ENCODE peak calls at places on chromosomes 6 and 20, in nine cellular contexts. One of them, this sample, is unnamed.

GRCh38 chr6:2863901-2864300 is 22.2 kb upstream of the SERPINB1 start:
- DNase-seq in fibroblast of lung: no peak
- DNase-seq in H1: no peak
- DNase-seq in keratinocyte: no peak
- DNase-seq in mammary epithelial cell: no peak
- DNase-seq in endothelial cell of umbilical vein: no peak
- DNase-seq in HCT116: no peak
- DNase-seq in DND-41: no peak
- DNase-seq in PC-9: no peak
- DNase-seq in this sample: no peak

GRCh38 chr6:156269751-156270369 is 507.3 kb upstream of the ARID1B start:
- DNase-seq in fibroblast of lung: no peak
- DNase-seq in H1: no peak
- DNase-seq in keratinocyte: no peak
- DNase-seq in mammary epithelial cell: no peak
- DNase-seq in endothelial cell of umbilical vein: no peak
- DNase-seq in HCT116: no peak
- DNase-seq in DND-41: no peak
- DNase-seq in PC-9: no peak
- DNase-seq in this sample: no peak

GRCh38 chr20:63023071-63023835 is 16.5 kb upstream of the BHLHE23 start:
- DNase-seq in fibroblast of lung: no peak
- DNase-seq in H1: peak
- DNase-seq in keratinocyte: no peak
- DNase-seq in mammary epithelial cell: no peak
- DNase-seq in endothelial cell of umbilical vein: no peak
- DNase-seq in HCT116: no peak
- DNase-seq in DND-41: no peak
- DNase-seq in PC-9: no peak
- DNase-seq in this sample: no peak

GRCh38 chr6:28693751-28694443 is 168.2 kb downstream of the GPX5 start:
- DNase-seq in fibroblast of lung: no peak
- DNase-seq in H1: peak
- DNase-seq in keratinocyte: no peak
- DNase-seq in mammary epithelial cell: no peak
- DNase-seq in endothelial cell of umbilical vein: no peak
- DNase-seq in HCT116: no peak
- DNase-seq in DND-41: no peak
- DNase-seq in PC-9: no peak
- DNase-seq in this sample: no peak

GRCh38 chr6:13418838-13419237 is 68.6 kb downstream of the GFOD1 start:
- DNase-seq in fibroblast of lung: no peak
- DNase-seq in H1: no peak
- DNase-seq in keratinocyte: no peak
- DNase-seq in mammary epithelial cell: no peak
- DNase-seq in endothelial cell of umbilical vein: peak
- DNase-seq in HCT116: no peak
- DNase-seq in DND-41: no peak
- DNase-seq in PC-9: no peak
- DNase-seq in this sample: no peak

GRCh38 chr6:16674666-16675392 is 86.4 kb downstream of the ATXN1 start:
- DNase-seq in fibroblast of lung: peak
- DNase-seq in H1: no peak
- DNase-seq in keratinocyte: no peak
- DNase-seq in mammary epithelial cell: no peak
- DNase-seq in endothelial cell of umbilical vein: peak
- DNase-seq in HCT116: no peak
- DNase-seq in DND-41: no peak
- DNase-seq in PC-9: no peak
- DNase-seq in this sample: no peak

GRCh38 chr20:4802023-4802422 is 80.3 kb downstream of the PRND start:
- DNase-seq in fibroblast of lung: no peak
- DNase-seq in H1: no peak
- DNase-seq in keratinocyte: no peak
- DNase-seq in mammary epithelial cell: no peak
- DNase-seq in endothelial cell of umbilical vein: no peak
- DNase-seq in HCT116: no peak
- DNase-seq in DND-41: no peak
- DNase-seq in PC-9: no peak
- DNase-seq in this sample: no peak

GRCh38 chr20:36070451-36070850 is 84.1 kb upstream of the EPB41L1 start:
- DNase-seq in fibroblast of lung: no peak
- DNase-seq in H1: peak
- DNase-seq in keratinocyte: no peak
- DNase-seq in mammary epithelial cell: no peak
- DNase-seq in endothelial cell of umbilical vein: no peak
- DNase-seq in HCT116: no peak
- DNase-seq in DND-41: peak
- DNase-seq in PC-9: no peak
- DNase-seq in this sample: peak

GRCh38 chr6:130720076-130720475 is 107.1 kb upstream of the SMLR1 start:
- DNase-seq in fibroblast of lung: no peak
- DNase-seq in H1: no peak
- DNase-seq in keratinocyte: no peak
- DNase-seq in mammary epithelial cell: peak
- DNase-seq in endothelial cell of umbilical vein: no peak
- DNase-seq in HCT116: no peak
- DNase-seq in DND-41: no peak
- DNase-seq in PC-9: no peak
- DNase-seq in this sample: no peak

GRCh38 chr20:61120595-61121515 is 131.2 kb upstream of the CDH4 start:
- DNase-seq in fibroblast of lung: peak
- DNase-seq in H1: peak
- DNase-seq in keratinocyte: peak
- DNase-seq in mammary epithelial cell: peak
- DNase-seq in endothelial cell of umbilical vein: no peak
- DNase-seq in HCT116: no peak
- DNase-seq in DND-41: peak
- DNase-seq in PC-9: peak
- DNase-seq in this sample: peak

GRCh38 chr6:110233769-110234374 is 53.6 kb downstream of the CDC40 start:
- DNase-seq in fibroblast of lung: peak
- DNase-seq in H1: no peak
- DNase-seq in keratinocyte: no peak
- DNase-seq in mammary epithelial cell: no peak
- DNase-seq in endothelial cell of umbilical vein: no peak
- DNase-seq in HCT116: no peak
- DNase-seq in DND-41: peak
- DNase-seq in PC-9: no peak
- DNase-seq in this sample: no peak

GRCh38 chr6:484729-485111 is 93.2 kb downstream of the IRF4 start:
- DNase-seq in fibroblast of lung: no peak
- DNase-seq in H1: no peak
- DNase-seq in keratinocyte: no peak
- DNase-seq in mammary epithelial cell: no peak
- DNase-seq in endothelial cell of umbilical vein: no peak
- DNase-seq in HCT116: no peak
- DNase-seq in DND-41: no peak
- DNase-seq in PC-9: no peak
- DNase-seq in this sample: no peak

GRCh38 chr20:35636095-35636494 is 20.5 kb downstream of the SPAG4 start:
- DNase-seq in fibroblast of lung: no peak
- DNase-seq in H1: peak
- DNase-seq in keratinocyte: no peak
- DNase-seq in mammary epithelial cell: no peak
- DNase-seq in endothelial cell of umbilical vein: no peak
- DNase-seq in HCT116: no peak
- DNase-seq in DND-41: peak
- DNase-seq in PC-9: no peak
- DNase-seq in this sample: no peak

GRCh38 chr20:10023911-10024310 is 10.9 kb upstream of the ANKEF1 start:
- DNase-seq in fibroblast of lung: peak
- DNase-seq in H1: no peak
- DNase-seq in keratinocyte: no peak
- DNase-seq in mammary epithelial cell: no peak
- DNase-seq in endothelial cell of umbilical vein: no peak
- DNase-seq in HCT116: no peak
- DNase-seq in DND-41: no peak
- DNase-seq in PC-9: no peak
- DNase-seq in this sample: no peak

GRCh38 chr6:87873556-87873955 is 171.5 kb upstream of the AKIRIN2 start:
- DNase-seq in fibroblast of lung: no peak
- DNase-seq in H1: no peak
- DNase-seq in keratinocyte: no peak
- DNase-seq in mammary epithelial cell: no peak
- DNase-seq in endothelial cell of umbilical vein: no peak
- DNase-seq in HCT116: no peak
- DNase-seq in DND-41: no peak
- DNase-seq in PC-9: no peak
- DNase-seq in this sample: no peak

GRCh38 chr6:16901777-16902176 is 140.5 kb upstream of the ATXN1 start:
- DNase-seq in fibroblast of lung: peak
- DNase-seq in H1: no peak
- DNase-seq in keratinocyte: no peak
- DNase-seq in mammary epithelial cell: peak
- DNase-seq in endothelial cell of umbilical vein: peak
- DNase-seq in HCT116: no peak
- DNase-seq in DND-41: no peak
- DNase-seq in PC-9: no peak
- DNase-seq in this sample: no peak

DNA sequence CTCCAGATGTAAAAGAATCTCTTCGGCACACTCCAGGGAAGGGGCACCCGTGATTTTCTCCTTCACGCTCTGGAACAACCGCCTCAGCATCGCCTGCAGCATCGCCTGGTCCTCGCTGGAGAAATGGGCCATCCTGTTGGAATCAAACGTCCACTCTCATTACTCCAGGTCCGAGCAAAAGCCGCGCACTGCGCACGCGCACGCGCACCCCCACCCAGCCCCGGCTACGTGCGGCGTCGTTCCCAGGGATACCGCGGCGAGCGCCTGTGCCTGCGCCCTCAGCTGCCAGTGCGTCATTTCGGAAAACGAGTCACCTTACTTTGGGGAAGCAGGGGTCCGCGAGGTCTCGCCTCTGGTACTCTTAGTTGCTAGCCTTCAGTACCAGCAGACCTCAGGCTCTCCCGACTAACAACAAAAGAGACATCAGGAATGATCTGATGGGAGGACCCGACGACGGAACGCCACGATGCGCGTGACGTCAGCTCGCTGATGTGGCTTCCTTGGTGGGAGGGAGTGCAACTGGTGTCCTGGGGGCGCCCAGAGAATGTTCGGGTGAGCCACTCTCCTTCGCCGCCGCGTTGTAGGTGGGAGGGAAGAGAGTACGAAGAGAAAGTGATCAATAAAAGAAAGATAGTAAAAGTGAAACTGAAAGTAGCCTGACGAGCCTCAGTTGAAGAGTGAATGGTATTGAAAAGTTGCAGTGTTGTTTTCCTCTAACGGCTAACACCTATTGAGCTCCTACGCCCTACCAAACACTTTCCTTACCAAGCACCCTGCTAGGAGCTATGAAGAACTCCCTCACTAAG is at the start of gene TBC1D32:
- DNase-seq in fibroblast of lung: peak
- DNase-seq in H1: peak
- DNase-seq in keratinocyte: peak
- DNase-seq in mammary epithelial cell: peak
- DNase-seq in endothelial cell of umbilical vein: peak
- DNase-seq in HCT116: peak
- DNase-seq in DND-41: peak
- DNase-seq in PC-9: peak
- DNase-seq in this sample: peak
- TF ChIP-seq CTCF in fibroblast of lung: no peak
- TF ChIP-seq CTCF in H1: no peak
- TF ChIP-seq CTCF in keratinocyte: no peak
- TF ChIP-seq CTCF in mammary epithelial cell: no peak
- TF ChIP-seq CTCF in endothelial cell of umbilical vein: no peak
- TF ChIP-seq CTCF in HCT116: no peak
- TF ChIP-seq CTCF in DND-41: no peak
- TF ChIP-seq CTCF in PC-9: no peak
- TF ChIP-seq CTCF in this sample: no peak

GRCh38 chr6:43231735-43232450 is 2.6 kb upstream of the DNPH1 start:
- DNase-seq in fibroblast of lung: no peak
- DNase-seq in H1: no peak
- DNase-seq in keratinocyte: no peak
- DNase-seq in mammary epithelial cell: no peak
- DNase-seq in endothelial cell of umbilical vein: no peak
- DNase-seq in HCT116: no peak
- DNase-seq in DND-41: no peak
- DNase-seq in PC-9: no peak
- DNase-seq in this sample: no peak
- H2AFZ ChIP-seq in fibroblast of lung: no peak
- H2AFZ ChIP-seq in H1: no peak
- H2AFZ ChIP-seq in keratinocyte: no peak
- H2AFZ ChIP-seq in mammary epithelial cell: no peak
- H2AFZ ChIP-seq in endothelial cell of umbilical vein: no peak
- H2AFZ ChIP-seq in HCT116: no peak
- H2AFZ ChIP-seq in DND-41: no peak
- H2AFZ ChIP-seq in PC-9: no peak
- H2AFZ ChIP-seq in this sample: no peak

GRCh38 chr6:93036835-93037234 is 382.5 kb downstream of the EPHA7 start:
- DNase-seq in fibroblast of lung: peak
- DNase-seq in H1: no peak
- DNase-seq in keratinocyte: no peak
- DNase-seq in mammary epithelial cell: no peak
- DNase-seq in endothelial cell of umbilical vein: peak
- DNase-seq in HCT116: no peak
- DNase-seq in DND-41: no peak
- DNase-seq in PC-9: no peak
- DNase-seq in this sample: peak
- TF ChIP-seq CTCF in fibroblast of lung: peak
- TF ChIP-seq CTCF in H1: peak
- TF ChIP-seq CTCF in keratinocyte: peak
- TF ChIP-seq CTCF in mammary epithelial cell: peak
- TF ChIP-seq CTCF in endothelial cell of umbilical vein: peak
- TF ChIP-seq CTCF in HCT116: peak
- TF ChIP-seq CTCF in DND-41: peak
- TF ChIP-seq CTCF in PC-9: peak
- TF ChIP-seq CTCF in this sample: peak

GRCh38 chr6:140440223-140440810 is 1065.9 kb upstream of the CITED2 start:
- DNase-seq in fibroblast of lung: no peak
- DNase-seq in H1: no peak
- DNase-seq in keratinocyte: no peak
- DNase-seq in mammary epithelial cell: no peak
- DNase-seq in endothelial cell of umbilical vein: no peak
- DNase-seq in HCT116: no peak
- DNase-seq in DND-41: no peak
- DNase-seq in PC-9: no peak
- DNase-seq in this sample: no peak

GRCh38 chr6:140436023-140436811 is 1061.8 kb upstream of the CITED2 start:
- DNase-seq in fibroblast of lung: peak
- DNase-seq in H1: no peak
- DNase-seq in keratinocyte: no peak
- DNase-seq in mammary epithelial cell: peak
- DNase-seq in endothelial cell of umbilical vein: no peak
- DNase-seq in HCT116: no peak
- DNase-seq in DND-41: no peak
- DNase-seq in PC-9: peak
- DNase-seq in this sample: no peak

GRCh38 chr6:140441256-140441655 is 1066.8 kb upstream of the CITED2 start:
- DNase-seq in fibroblast of lung: peak
- DNase-seq in H1: peak
- DNase-seq in keratinocyte: no peak
- DNase-seq in mammary epithelial cell: peak
- DNase-seq in endothelial cell of umbilical vein: peak
- DNase-seq in HCT116: no peak
- DNase-seq in DND-41: no peak
- DNase-seq in PC-9: peak
- DNase-seq in this sample: peak

GRCh38 chr6:140437619-140438345 is 1063.3 kb upstream of the CITED2 start:
- DNase-seq in fibroblast of lung: peak
- DNase-seq in H1: no peak
- DNase-seq in keratinocyte: peak
- DNase-seq in mammary epithelial cell: peak
- DNase-seq in endothelial cell of umbilical vein: no peak
- DNase-seq in HCT116: no peak
- DNase-seq in DND-41: no peak
- DNase-seq in PC-9: no peak
- DNase-seq in this sample: no peak

GRCh38 chr6:140438346-140438735 is 1063.9 kb upstream of the CITED2 start:
- DNase-seq in fibroblast of lung: peak
- DNase-seq in H1: no peak
- DNase-seq in keratinocyte: no peak
- DNase-seq in mammary epithelial cell: peak
- DNase-seq in endothelial cell of umbilical vein: no peak
- DNase-seq in HCT116: no peak
- DNase-seq in DND-41: no peak
- DNase-seq in PC-9: no peak
- DNase-seq in this sample: no peak
- H2AFZ ChIP-seq in fibroblast of lung: peak
- H2AFZ ChIP-seq in H1: no peak
- H2AFZ ChIP-seq in keratinocyte: peak
- H2AFZ ChIP-seq in mammary epithelial cell: peak
- H2AFZ ChIP-seq in endothelial cell of umbilical vein: peak
- H2AFZ ChIP-seq in HCT116: no peak
- H2AFZ ChIP-seq in DND-41: no peak
- H2AFZ ChIP-seq in PC-9: no peak
- H2AFZ ChIP-seq in this sample: peak

This sample was measured in hepatocyte.